ENCODE peak calls at places on chromosomes 12 and 14, in five cellular contexts. J, N, K, P and F are unnamed samples.

GRCh38 chr12:56872366-56872765 is 61.8 kb downstream of the SDR9C7 start:
- DNase-seq in N (no peak), J (no peak), P (no peak), K (no peak), F (no peak)

GRCh38 chr12:32536000-32536345 is 136.6 kb downstream of the FGD4 start:
- DNase-seq in P (no peak), N (no peak), J (no peak), K (no peak), F (no peak)

GRCh38 chr12:124762384-124762783 is 101.3 kb downstream of the SCARB1 start:
- DNase-seq in N (no peak), P (no peak), J (no peak), K (no peak), F (no peak)

GRCh38 chr12:118271770-118272417 is 100.8 kb downstream of the TAOK3 start:
- DNase-seq in J (no peak), N (no peak), P (no peak), K (no peak), F (no peak)

GRCh38 chr12:59316938-59317337 is 278.9 kb upstream of the SLC16A7 start:
- DNase-seq in J (no peak), K (no peak), N (no peak), P (no peak), F (no peak)

GRCh38 chr12:32568241-32568640 is 110.9 kb upstream of the DNM1L start:
- DNase-seq in K (peak; percentile 31), J (no peak), P (no peak), N (peak; percentile 61), F (no peak)

GRCh38 chr14:55891692-55892091 is 226.5 kb upstream of the PELI2 start:
- DNase-seq in P (no peak), N (no peak), J (no peak), K (no peak), F (no peak)

GRCh38 chr12:130826151-130826801 is 12.8 kb downstream of the STX2 start:
- DNase-seq in J (peak; percentile 96), P (no peak), K (peak; percentile 33), N (peak; percentile 76), F (peak; percentile 70)

GRCh38 chr12:32034045-32034444 is 72.6 kb upstream of the BICD1 start:
- DNase-seq in K (no peak), P (no peak), J (no peak), N (no peak), F (no peak)

GRCh38 chr14:51004801-51005526 is 60.7 kb upstream of the PYGL start:
- DNase-seq in N (peak; percentile 93), P (no peak), K (peak; percentile 66), J (no peak), F (no peak)

GRCh38 chr12:132736378-132736777 is 25.3 kb downstream of the ANKLE2 start:
- DNase-seq in N (no peak), P (no peak), J (peak; percentile 42), K (no peak), F (no peak)

GRCh38 chr12:8914716-8915526 is 612 bp downstream of the PHC1 start:
- DNase-seq in K (peak; percentile 24), P (peak; percentile 61), N (peak; percentile 71), J (peak; percentile 91), F (peak; percentile 76)

GRCh38 chr12:101773560-101774206 is 34.4 kb upstream of the SYCP3 start:
- DNase-seq in J (peak; percentile 86), K (peak; percentile 44), P (peak; percentile 72), N (peak; percentile 76), F (peak; percentile 47)

GRCh38 chr12:79776111-79776510 is 85.3 kb upstream of the PAWR start:
- DNase-seq in N (no peak), K (peak; percentile 7), P (no peak), J (no peak), F (no peak)

GRCh38 chr14:77026930-77027537 is 1.5 kb downstream of the IRF2BPL start:
- DNase-seq in J (peak; percentile 74), K (no peak), N (peak; percentile 69), P (no peak), F (peak; percentile 73)

GRCh38 chr14:105061428-105062047 is 3.7 kb downstream of the GPR132 start:
- DNase-seq in K (no peak), J (peak; percentile 44), P (no peak), N (no peak), F (peak; percentile 76)

GRCh38 chr12:44441155-44441554 is 435.0 kb downstream of the NELL2 start:
- DNase-seq in J (no peak), N (no peak), P (no peak), K (no peak), F (no peak)

GRCh38 chr14:59245809-59246295 is 57.4 kb downstream of the DAAM1 start:
- DNase-seq in J (no peak), P (no peak), N (no peak), K (no peak), F (no peak)

GRCh38 chr14:75885829-75886228 is 96.0 kb downstream of the TGFB3 start:
- DNase-seq in J (no peak), K (no peak), N (no peak), P (no peak), F (no peak)

GRCh38 chr14:40841886-40842285 is 764.8 kb upstream of the LRFN5 start:
- DNase-seq in N (no peak), P (no peak), K (no peak), J (no peak), F (no peak)

GRCh38 chr14:29671034-29671433 is 256.6 kb downstream of the PRKD1 start:
- DNase-seq in J (no peak), K (no peak), P (no peak), N (no peak), F (no peak)

GRCh38 chr12:38892090-38892786 is 13.2 kb downstream of the CPNE8 start:
- DNase-seq in K (peak; percentile 92), J (no peak), N (peak; percentile 96), P (no peak), F (no peak)

GRCh38 chr14:31090872-31091764 is 64.9 kb upstream of the STRN3 start:
- DNase-seq in J (no peak), P (peak; percentile 77), K (peak; percentile 97), N (peak; percentile 74), F (no peak)

GRCh38 chr14:56119221-56119967 is 1.2 kb downstream of the PELI2 start:
- DNase-seq in N (peak; percentile 16), P (no peak), J (peak; percentile 79), K (no peak), F (peak; percentile 27)

GRCh38 chr14:32998433-32998832 is 59.8 kb downstream of the NPAS3 start:
- DNase-seq in N (no peak), J (no peak), K (no peak), P (no peak), F (no peak)

GRCh38 chr14:75278422-75279152 is at the start of gene FOS:
- DNase-seq in P (peak; percentile 99), K (peak; percentile 89), N (peak; percentile 96), J (peak; percentile 96), F (peak; percentile 97)

GRCh38 chr14:68975667-68976066 is 3.4 kb downstream of the ACTN1 start:
- DNase-seq in P (no peak), K (no peak), N (no peak), J (peak; percentile 47), F (no peak)

GRCh38 chr14:89304972-89305703 is 111.9 kb downstream of the FOXN3 start:
- DNase-seq in P (peak; percentile 67), J (no peak), K (no peak), N (no peak), F (no peak)

GRCh38 chr12:15837141-15837781 is 44.9 kb upstream of the STRAP start:
- DNase-seq in K (no peak), N (no peak), P (no peak), J (no peak), F (no peak)

GRCh38 chr12:78403136-78403535 is 461.4 kb upstream of the SYT1 start:
- DNase-seq in K (no peak), N (peak; percentile 30), J (no peak), P (no peak), F (no peak)

GRCh38 chr12:25433581-25434325 is 119.3 kb downstream of the LMNTD1 start:
- DNase-seq in J (no peak), P (no peak), N (no peak), K (no peak), F (no peak)

DNA sequence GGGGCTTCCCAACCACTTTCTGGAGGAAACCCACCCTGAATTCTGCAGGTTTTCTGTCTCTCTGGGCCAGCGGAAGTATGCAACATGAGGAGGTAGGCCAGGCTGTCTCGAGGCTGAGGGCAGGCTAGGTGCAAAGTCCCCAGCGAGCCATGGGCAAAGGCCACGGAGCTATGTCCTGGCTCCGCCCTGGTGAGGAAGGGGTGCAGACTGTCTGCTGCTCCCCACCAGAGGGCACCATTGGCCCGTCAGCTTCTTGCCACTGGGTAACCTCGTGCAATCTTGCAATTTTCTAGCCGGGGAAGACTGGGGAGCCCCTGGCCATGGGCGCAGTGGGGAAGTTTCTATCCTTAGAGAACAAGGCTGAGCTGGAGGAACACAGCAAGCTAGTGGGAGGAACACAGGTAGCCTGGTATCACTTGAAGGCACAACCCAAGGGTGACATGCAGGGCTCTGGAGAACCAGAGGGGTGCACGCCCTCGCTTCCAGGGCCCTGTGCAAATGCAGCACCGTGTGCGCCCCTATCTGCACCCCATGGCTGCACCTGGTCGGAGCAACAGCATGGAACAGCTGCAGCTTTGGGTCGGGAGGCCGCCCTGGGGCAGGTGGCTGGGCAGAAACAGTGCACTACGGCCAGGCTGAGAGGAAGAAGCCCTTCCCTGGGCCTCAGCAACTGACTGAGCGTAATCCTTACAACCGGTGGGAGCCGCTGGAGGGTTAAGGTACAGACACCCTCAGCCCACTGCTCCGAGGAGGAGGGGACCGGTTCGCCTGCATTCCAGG is 27.6 kb upstream of the RPLP0 start:
- DNase-seq in K (peak; percentile 91), J (peak; percentile 99), P (peak; percentile 91), N (peak; percentile 88), F (peak; percentile 87)
- H3K4me3 ChIP-seq in K (peak overlapping the region; percentile 50), J (peak overlapping the region; percentile 75), P (peak overlapping the region; percentile 15), N (no peak overlapping the region), F (no peak overlapping the region)

GRCh38 chr12:1980282-1980681 is 24.0 kb downstream of the DCP1B start:
- DNase-seq in K (no peak), N (no peak), J (no peak), P (no peak), F (no peak)

GRCh38 chr12:1974812-1975211 is 29.4 kb downstream of the DCP1B start:
- DNase-seq in P (no peak), K (no peak), N (no peak), J (no peak), F (no peak)

GRCh38 chr12:1977109-1977508 is 27.1 kb downstream of the DCP1B start:
- DNase-seq in N (no peak), P (no peak), J (no peak), K (no peak), F (no peak)

GRCh38 chr12:1977588-1977987 is 26.7 kb downstream of the DCP1B start:
- DNase-seq in K (no peak), J (no peak), N (no peak), P (no peak), F (no peak)

DNA sequence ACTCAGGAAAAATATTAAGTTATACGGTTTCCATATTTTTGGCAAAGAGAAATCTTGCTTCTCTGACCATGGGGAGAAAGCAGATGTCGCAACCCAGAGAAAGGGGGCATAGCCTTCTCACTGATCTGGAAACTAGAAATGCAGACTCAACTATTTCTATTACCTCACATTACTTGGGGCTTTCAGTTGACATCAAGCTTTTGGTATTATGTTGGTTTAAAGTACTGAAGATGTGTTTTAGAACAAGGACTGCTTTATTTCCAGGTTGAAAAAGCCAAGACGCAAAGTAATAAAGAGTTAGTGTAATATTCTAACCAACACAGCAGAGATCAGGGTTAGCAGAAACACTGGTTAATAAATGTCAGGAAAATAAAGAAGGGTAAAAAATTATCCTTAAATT is 26.2 kb downstream of the DCP1B start:
- DNase-seq in P (no peak), J (no peak), N (no peak), K (no peak), F (no peak)
- H3K27ac ChIP-seq in P (peak overlapping the region; percentile 89), J (no peak overlapping the region), N (no peak overlapping the region), K (no peak overlapping the region), F (no peak overlapping the region)

GRCh38 chr14:97977711-97978261 is 1180.6 kb downstream of the VRK1 start:
- DNase-seq in P (peak; percentile 61), K (no peak), J (peak; percentile 45), N (no peak), F (peak; percentile 74)
- H3K4me3 ChIP-seq in P (peak overlapping the region; percentile 45), K (no peak overlapping the region), J (no peak overlapping the region), N (no peak overlapping the region), F (peak overlapping the region; percentile 32)

GRCh38 chr12:74317741-74318140 is 219.9 kb upstream of the ATXN7L3B start:
- DNase-seq in P (no peak), J (no peak), N (no peak), K (no peak), F (no peak)
- H3K27ac ChIP-seq in P (no peak overlapping the region), J (no peak overlapping the region), N (peak overlapping the region; percentile 68), K (no peak overlapping the region), F (no peak overlapping the region)